ENCODE peak calls at places on chromosomes 2 and 18, in four cellular contexts. W is adrenal gland; O is CD4-positive, alpha-beta T cell; S is fibroblast of lung. F is an unnamed sample. For H3K9me3, the result is how much of the 10 kb centered on the place peaks cover.

GRCh38 chr2:168439536-168439935 is 16.5 kb upstream of the CERS6 start:
- DNase-seq in W (no peak), O (no peak), S (peak), F (no peak)

GRCh38 chr2:54013996-54014395 is 43.2 kb upstream of the PSME4 start:
- DNase-seq in W (no peak), O (no peak), S (no peak), F (peak)

GRCh38 chr2:24491626-24492282 is 700 bp downstream of the NCOA1 start:
- DNase-seq in W (peak), O (peak), S (peak), F (peak)

GRCh38 chr2:24514820-24515219 is 23.8 kb downstream of the NCOA1 start:
- DNase-seq in W (no peak), O (no peak), S (no peak), F (no peak)

GRCh38 chr2:96906719-96907404 is 37.0 kb upstream of the SEMA4C start:
- DNase-seq in W (no peak), O (no peak), S (no peak), F (no peak)

GRCh38 chr2:229129738-229130371 is 141.2 kb downstream of the PID1 start:
- DNase-seq in W (peak), O (no peak), S (peak), F (no peak)

GRCh38 chr2:182170341-182170740 is 184.7 kb downstream of the PPP1R1C start:
- DNase-seq in W (no peak), O (no peak), S (no peak), F (no peak)

GRCh38 chr18:65983750-65984149 is 232.9 kb downstream of the CDH7 start:
- DNase-seq in W (no peak), O (no peak), S (no peak), F (no peak)

GRCh38 chr2:70767699-70768584 is at the start of gene ADD2:
- DNase-seq in W (peak), O (peak), S (peak), F (no peak)

GRCh38 chr18:60117321-60117720 is 217.5 kb downstream of the PMAIP1 start:
- DNase-seq in W (no peak), O (no peak), S (no peak), F (no peak)

GRCh38 chr2:234425923-234426603 is 70.8 kb downstream of the ARL4C start:
- DNase-seq in W (no peak), O (peak), S (no peak), F (peak)

GRCh38 chr2:59195851-59196250 is 954.7 kb upstream of the FANCL start:
- DNase-seq in W (no peak), O (no peak), S (no peak), F (no peak)

GRCh38 chr2:165594231-165594934 is 124.9 kb downstream of the CSRNP3 start:
- DNase-seq in W (no peak), O (no peak), S (no peak), F (no peak)

GRCh38 chr18:55839350-55839749 is 251.4 kb upstream of the TCF4 start:
- DNase-seq in W (no peak), O (no peak), S (peak), F (no peak)

GRCh38 chr18:45374878-45375630 is 240.2 kb upstream of the SLC14A2 start:
- DNase-seq in W (no peak), O (no peak), S (no peak), F (no peak)

GRCh38 chr18:10317864-10318685 is 136.4 kb upstream of the APCDD1 start:
- DNase-seq in W (no peak), O (no peak), S (no peak), F (no peak)

GRCh38 chr18:52288403-52289004 is 51.5 kb upstream of the DCC start:
- DNase-seq in W (peak), O (no peak), S (no peak), F (no peak)

GRCh38 chr2:68620762-68621161 is 22.6 kb upstream of the PROKR1 start:
- DNase-seq in W (no peak), O (no peak), S (no peak), F (no peak)

GRCh38 chr2:237278593-237278992 is 135.4 kb downstream of the COL6A3 start:
- DNase-seq in W (peak), O (no peak), S (peak), F (no peak)

GRCh38 chr2:136210822-136211221 is 92.9 kb upstream of the CXCR4 start:
- DNase-seq in W (no peak), O (no peak), S (no peak), F (no peak)

GRCh38 chr2:230403746-230404145 is 12.3 kb upstream of the SP100 start:
- DNase-seq in W (no peak), O (no peak), S (no peak), F (no peak)

GRCh38 chr2:15673919-15674636 is 82.4 kb downstream of the DDX1 start:
- DNase-seq in W (no peak), O (no peak), S (peak), F (no peak)

GRCh38 chr2:135874966-135875365 is 1.3 kb downstream of the MCM6 start:
- DNase-seq in W (no peak), O (no peak), S (no peak), F (no peak)

GRCh38 chr2:72781500-72781899 is 44.3 kb downstream of the EXOC6B start:
- DNase-seq in W (no peak), O (no peak), S (peak), F (no peak)

GRCh38 chr2:202436631-202437030 is 60.5 kb downstream of the BMPR2 start:
- DNase-seq in W (no peak), O (no peak), S (peak), F (no peak)

GRCh38 chr2:208142925-208143799 is 2.8 kb downstream of the CRYGB start:
- DNase-seq in W (no peak), O (no peak), S (no peak), F (no peak)

GRCh38 chr2:157922815-157923214 is 46.7 kb upstream of the ACVR1 start:
- DNase-seq in W (no peak), O (no peak), S (no peak), F (no peak)

GRCh38 chr2:157927155-157927554 is 51.0 kb upstream of the ACVR1 start:
- DNase-seq in W (no peak), O (no peak), S (no peak), F (no peak)

GRCh38 chr2:157925071-157925470 is 48.9 kb upstream of the ACVR1 start:
- DNase-seq in W (no peak), O (no peak), S (no peak), F (no peak)

GRCh38 chr2:157922341-157922740 is 46.2 kb upstream of the ACVR1 start:
- DNase-seq in W (no peak), O (no peak), S (no peak), F (no peak)

GRCh38 chr2:157923598-157923997 is 47.5 kb upstream of the ACVR1 start:
- DNase-seq in W (no peak), O (no peak), S (no peak), F (no peak)
- H3K9me3 ChIP-seq in W (under half), O (under half), S (under half), F (under half)

DNA sequence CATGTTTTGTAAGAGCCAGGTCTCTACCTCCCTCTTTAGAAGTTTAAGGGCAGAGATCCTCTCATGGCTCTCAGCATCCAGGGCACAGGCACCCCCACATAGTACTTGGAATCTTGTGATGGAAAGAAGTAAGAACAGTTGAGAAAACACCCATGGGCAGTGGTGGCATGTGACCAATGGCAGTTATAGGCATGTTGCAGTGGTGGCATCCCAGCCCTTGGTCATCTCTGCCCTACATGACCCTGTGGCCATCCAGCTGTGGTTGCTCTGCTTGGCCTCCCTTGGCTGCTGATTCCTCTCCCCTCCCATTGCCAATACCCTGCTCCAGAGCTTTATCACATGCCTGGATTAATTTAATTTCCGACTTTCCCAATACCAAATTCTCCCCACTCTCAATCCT is 13.3 kb upstream of the MSH2 start:
- DNase-seq in W (no peak), O (no peak), S (no peak), F (no peak)
- H3K9me3 ChIP-seq in W (under half), O (under half), S (under half), F (under half)

DNA sequence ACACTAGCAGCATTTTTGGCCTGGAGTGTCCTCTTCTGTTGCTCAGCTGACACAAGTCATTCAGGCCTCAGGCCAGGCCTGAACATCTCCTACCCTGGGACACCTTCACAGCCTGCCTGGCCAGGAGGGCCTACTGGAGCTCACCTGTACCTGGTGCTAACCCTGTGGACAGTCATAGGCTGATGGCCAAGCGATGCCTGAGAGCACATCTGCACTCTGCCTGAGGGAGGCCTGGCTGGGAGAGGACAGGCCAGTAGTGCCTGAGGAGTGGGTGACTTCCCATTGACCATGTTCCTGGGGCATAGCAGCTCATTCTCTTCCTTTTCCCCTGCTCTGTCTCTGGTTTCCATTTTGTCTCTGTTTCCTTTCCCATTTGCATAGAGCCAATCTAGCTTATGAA is 149.5 kb upstream of the HS6ST1 start:
- DNase-seq in W (peak), O (no peak), S (no peak), F (no peak)
- H3K9me3 ChIP-seq in W (under half), O (under half), S (under half), F (under half)

DNA sequence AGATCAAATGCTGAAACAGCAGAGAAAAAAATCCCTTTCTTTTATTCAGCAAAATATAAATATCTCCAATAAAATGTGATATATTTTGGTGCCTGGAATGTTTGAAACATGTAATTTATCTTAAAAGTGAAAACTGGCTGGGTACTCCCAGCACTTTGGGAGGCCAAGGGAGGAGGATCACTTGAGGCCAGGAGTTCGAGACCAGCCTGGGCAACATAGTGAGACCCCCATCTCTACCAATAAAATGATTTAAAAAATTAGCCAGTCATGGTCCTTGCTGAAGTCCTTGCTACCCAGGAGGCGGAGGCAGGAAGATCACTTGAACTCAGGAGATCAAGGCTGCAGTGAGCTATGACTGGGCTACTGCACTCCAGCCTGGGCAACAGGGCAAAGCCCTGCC is 8.6 kb downstream of the SH3YL1 start:
- DNase-seq in W (no peak), O (no peak), S (no peak), F (no peak)
- H3K9me3 ChIP-seq in W (under half), O (under half), S (under half), F (under half)

GRCh38 chr2:13481201-13481600 is 764.5 kb downstream of the TRIB2 start:
- DNase-seq in W (no peak), O (no peak), S (peak), F (no peak)
- H3K9me3 ChIP-seq in W (under half), O (under half), S (under half), F (under half)

GRCh38 chr2:129758461-129759185 is 220.8 kb upstream of the RAB6C start:
- DNase-seq in W (no peak), O (no peak), S (no peak), F (no peak)
- H3K9me3 ChIP-seq in W (under half), O (under half), S (under half), F (under half)

GRCh38 chr2:238473523-238473922 is 46.8 kb downstream of the ASB1 start:
- DNase-seq in W (no peak), O (no peak), S (no peak), F (no peak)
- H3K9me3 ChIP-seq in W (under half), O (under half), S (under half), F (under half)